ENCODE peak calls at places on chromosomes 5 and 9, in four cellular contexts. P is ovary, M is right lobe of liver, A is astrocyte. L is an unnamed sample. For H3K4me1, the result is how much of the 10 kb centered on the place peaks cover.

GRCh38 chr9:70535546-70536323 is 121.3 kb upstream of the KLF9 start:
- DNase-seq in A (no peak), M (no peak), P (no peak), L (no peak)

GRCh38 chr9:69919461-69920061 is 98.9 kb downstream of the CFAP95 start:
- DNase-seq in P (no peak), A (peak), M (no peak), L (peak)

GRCh38 chr5:76790632-76791290 is 28.1 kb upstream of the F2RL1 start:
- DNase-seq in M (no peak), A (peak), P (no peak), L (peak)

GRCh38 chr5:98474211-98474610 is 299.3 kb upstream of the RGMB start:
- DNase-seq in M (no peak), A (no peak), P (no peak), L (no peak)

GRCh38 chr5:173919443-173919842 is 31.3 kb downstream of the CPEB4 start:
- DNase-seq in A (no peak), M (no peak), P (no peak), L (no peak)

GRCh38 chr5:173123416-173123815 is 20.9 kb upstream of the BNIP1 start:
- DNase-seq in M (peak), A (peak), P (no peak), L (peak)

GRCh38 chr9:76371901-76372300 is 22.3 kb downstream of the RFK start:
- DNase-seq in M (no peak), P (no peak), A (peak), L (peak)

GRCh38 chr5:134138416-134139376 is 24.2 kb downstream of the TCF7 start:
- DNase-seq in M (no peak), P (peak), A (peak), L (peak)

GRCh38 chr5:11037941-11038340 is 276.9 kb upstream of the DAP start:
- DNase-seq in M (no peak), A (no peak), P (no peak), L (no peak)

GRCh38 chr9:134490446-134490845 is 151.2 kb upstream of the COL5A1 start:
- DNase-seq in P (no peak), M (peak), A (no peak), L (no peak)

GRCh38 chr5:41211417-41211816 is 1.9 kb downstream of the C6 start:
- DNase-seq in A (no peak), M (no peak), P (no peak), L (no peak)

GRCh38 chr5:158879993-158880392 is 219.7 kb downstream of the EBF1 start:
- DNase-seq in P (no peak), A (no peak), M (no peak), L (no peak)

GRCh38 chr5:140591747-140592372 is 27.2 kb downstream of the SLC35A4 start:
- DNase-seq in A (no peak), P (no peak), M (peak), L (peak)

GRCh38 chr9:21027295-21027694 is 4.1 kb downstream of the HACD4 start:
- DNase-seq in P (no peak), M (no peak), A (peak), L (peak)

GRCh38 chr9:6199596-6199995 is 16.0 kb upstream of the IL33 start:
- DNase-seq in M (peak), A (no peak), P (no peak), L (no peak)

GRCh38 chr9:77156646-77157371 is 20.5 kb upstream of the VPS13A start:
- DNase-seq in M (no peak), A (no peak), P (no peak), L (peak)

GRCh38 chr5:168274416-168274815 is 17.0 kb upstream of the WWC1 start:
- DNase-seq in P (no peak), M (no peak), A (no peak), L (peak)

GRCh38 chr9:77111408-77111807 is 65.9 kb upstream of the VPS13A start:
- DNase-seq in A (no peak), P (no peak), M (no peak), L (no peak)

GRCh38 chr5:116876240-116876840 is 301.7 kb upstream of the SEMA6A start:
- DNase-seq in M (no peak), P (no peak), A (no peak), L (no peak)

GRCh38 chr5:34789021-34789531 is 49.9 kb upstream of the TTC23L start:
- DNase-seq in P (no peak), M (no peak), A (peak), L (no peak)

GRCh38 chr9:136899196-136899595 is 12.9 kb downstream of the TRAF2 start:
- DNase-seq in A (no peak), P (no peak), M (no peak), L (no peak)
- H3K4me1 ChIP-seq in A (under half), P (under half), M (under half), L (under half)

GRCh38 chr9:131263701-131264100 is 12.6 kb downstream of the FAM78A start:
- DNase-seq in A (no peak), P (no peak), M (no peak), L (no peak)
- H3K4me1 ChIP-seq in A (under half), P (under half), M (under half), L (under half)

GRCh38 chr9:28166179-28166578 is 592.9 kb upstream of the C9orf72 start:
- DNase-seq in M (no peak), A (no peak), P (no peak), L (no peak)
- H3K4me1 ChIP-seq in M (under half), A (under half), P (under half), L (under half)

DNA sequence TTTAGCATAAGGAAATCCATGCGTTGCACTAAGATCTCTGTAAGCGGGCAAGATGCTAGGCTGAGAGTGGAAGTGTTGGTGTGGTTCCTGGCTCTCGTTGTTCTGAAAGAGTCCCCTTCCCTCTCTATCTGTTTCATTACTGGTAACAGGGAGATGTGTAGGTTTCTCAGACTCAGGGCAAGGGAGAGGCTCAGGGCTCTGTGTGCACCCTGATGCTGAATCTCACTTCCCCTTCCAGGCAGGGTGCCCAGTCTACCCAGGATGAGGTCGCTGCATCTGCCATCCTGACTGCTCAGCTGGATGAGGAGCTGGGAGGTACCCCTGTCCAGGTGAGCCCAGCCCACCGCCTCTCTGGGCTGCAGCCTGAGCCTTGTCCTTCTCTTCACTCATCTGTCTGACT is 45.7 kb downstream of the STOM start:
- DNase-seq in P (no peak), M (no peak), A (no peak), L (no peak)
- H3K4me1 ChIP-seq in P (under half), M (under half), A (under half), L (half or more)

GRCh38 chr9:33133186-33133585 is 34.0 kb downstream of the B4GALT1 start:
- DNase-seq in P (no peak), M (peak), A (no peak), L (no peak)

GRCh38 chr9:33137781-33138264 is 29.3 kb downstream of the B4GALT1 start:
- DNase-seq in M (peak), P (no peak), A (no peak), L (no peak)

GRCh38 chr9:33137271-33137670 is 29.9 kb downstream of the B4GALT1 start:
- DNase-seq in P (no peak), M (peak), A (no peak), L (no peak)

GRCh38 chr9:33136721-33137120 is 30.4 kb downstream of the B4GALT1 start:
- DNase-seq in M (peak), P (no peak), A (no peak), L (no peak)

DNA sequence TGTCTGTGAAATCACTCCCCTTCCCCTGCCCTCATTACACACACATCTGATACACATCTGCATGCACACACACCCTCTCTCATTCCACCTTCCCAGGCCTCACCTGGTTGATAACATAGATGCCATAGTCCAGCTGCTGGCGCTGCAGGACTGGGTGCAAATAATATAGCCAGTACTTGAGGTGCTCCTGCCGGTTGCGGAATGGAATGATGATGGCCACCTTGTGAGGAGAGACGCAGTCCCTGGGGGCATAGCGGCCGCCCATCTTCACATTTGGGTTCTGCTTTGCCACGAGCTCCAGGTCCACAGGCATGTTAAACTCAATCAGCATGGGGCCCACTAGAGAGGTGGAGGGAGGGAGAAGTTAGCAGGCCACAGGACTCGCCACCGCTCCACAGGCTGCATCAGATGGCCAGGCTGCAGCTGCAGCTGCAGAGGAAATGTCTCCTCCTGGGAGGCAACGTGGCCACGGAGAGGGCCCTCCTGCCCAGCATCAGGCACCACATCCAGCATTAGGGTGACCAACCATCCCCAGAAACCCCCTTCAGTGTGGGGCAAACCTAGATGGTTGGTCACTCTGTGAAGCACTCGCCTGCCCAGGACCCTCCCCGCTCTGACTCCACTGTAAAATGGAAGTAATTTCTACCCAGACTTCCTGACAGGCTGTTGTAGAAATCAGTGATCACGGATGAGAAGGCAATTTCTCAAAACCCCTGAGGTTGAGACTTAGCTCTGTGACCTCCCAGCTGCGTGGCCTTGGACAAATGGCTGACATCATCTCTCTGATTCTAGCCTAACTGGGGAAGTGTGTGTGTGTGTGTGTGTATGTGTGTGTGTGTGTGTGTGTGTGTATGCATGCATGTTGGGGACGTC is 31.8 kb downstream of the B4GALT1 start:
- DNase-seq in P (peak), A (no peak), M (peak), L (no peak)
- H3K4me1 ChIP-seq in P (under half), A (under half), M (half or more), L (under half)

L was measured in adipocyte.